ENCODE peak calls at places on chromosome 7, in nine cellular contexts. X is brain microvascular endothelial cell; M is H9; U is kidney tubule cell; O is fibroblast of pulmonary artery; B is Right ventricle myocardium inferior; Y is endothelial cell; S is activated CD8-positive, alpha-beta memory T cell treated with anti-CD3 and anti-CD28 coated beads for 24 hours; C is activated effector memory CD4-positive, alpha-beta T cell treated with anti-CD3 and anti-CD28 coated beads, Interleukin-2, amount 50 U/mL, for 16 hours. E is an unnamed sample.
A peak's percentile ranks its signal among the peaks of the same experiment; 100 is the strongest.

GRCh38 chr7:30199271-30199670 is 64.5 kb downstream of the MTURN start:
- DNase-seq in X (no peak), M (no peak), U (no peak), O (no peak), B (no peak), Y (no peak), S (no peak), C (no peak), E (no peak)

GRCh38 chr7:142412551-142413193 is 154.8 kb upstream of the PRSS58 start:
- DNase-seq in X (peak; percentile 54), M (peak; percentile 66), U (peak; percentile 66), O (peak; percentile 61), B (no peak), Y (peak; percentile 61), S (no peak), C (peak; percentile 74), E (no peak)

GRCh38 chr7:154423219-154423618 is 371.0 kb downstream of the DPP6 start:
- DNase-seq in X (no peak), M (no peak), U (no peak), O (no peak), B (no peak), Y (no peak), S (no peak), C (no peak), E (no peak)

GRCh38 chr7:76262683-76263402 is 39.6 kb upstream of the HSPB1 start:
- DNase-seq in X (peak; percentile 52), M (peak; percentile 84), U (peak; percentile 64), O (peak; percentile 75), B (no peak), Y (peak; percentile 69), S (no peak), C (no peak), E (no peak)

GRCh38 chr7:37234928-37235327 is 213.7 kb downstream of the ELMO1 start:
- DNase-seq in X (no peak), M (no peak), U (peak; percentile 31), O (peak; percentile 15), B (no peak), Y (peak; percentile 10), S (no peak), C (no peak), E (no peak)

GRCh38 chr7:11491811-11492210 is 340.2 kb downstream of the THSD7A start:
- DNase-seq in X (no peak), M (no peak), U (no peak), O (no peak), B (peak; percentile 28), Y (no peak), S (no peak), C (no peak), E (no peak)

GRCh38 chr7:70710011-70710480 is 421.9 kb upstream of the GALNT17 start:
- DNase-seq in X (peak; percentile 28), M (no peak), U (peak; percentile 95), O (peak; percentile 59), B (no peak), Y (no peak), S (no peak), C (no peak), E (no peak)

GRCh38 chr7:45451636-45452035 is 122.5 kb upstream of the ADCY1 start:
- DNase-seq in X (no peak), M (no peak), U (peak; percentile 64), O (no peak), B (no peak), Y (no peak), S (no peak), C (no peak), E (no peak)

GRCh38 chr7:132742152-132742551 is 165.9 kb upstream of the PLXNA4 start:
- DNase-seq in X (peak; percentile 99), M (no peak), U (peak; percentile 89), O (peak; percentile 96), B (no peak), Y (no peak), S (no peak), C (no peak), E (no peak)

GRCh38 chr7:75989726-75990388 is 4.5 kb downstream of the TMEM120A start:
- DNase-seq in X (no peak), M (no peak), U (no peak), O (no peak), B (peak; percentile 78), Y (no peak), S (no peak), C (no peak), E (no peak)

GRCh38 chr7:127600885-127601284 is 7.3 kb downstream of the FSCN3 start:
- DNase-seq in X (no peak), M (no peak), U (no peak), O (no peak), B (no peak), Y (no peak), S (no peak), C (no peak), E (no peak)

GRCh38 chr7:55440040-55440690 is 75.0 kb downstream of the LANCL2 start:
- DNase-seq in X (no peak), M (no peak), U (no peak), O (no peak), B (no peak), Y (no peak), S (no peak), C (no peak), E (no peak)

GRCh38 chr7:29894238-29894637 is 87.9 kb downstream of the WIPF3 start:
- DNase-seq in X (no peak), M (no peak), U (no peak), O (no peak), B (no peak), Y (no peak), S (no peak), C (no peak), E (no peak)

GRCh38 chr7:86301301-86301700 is 342.4 kb upstream of the GRM3 start:
- DNase-seq in X (no peak), M (peak; percentile 26), U (no peak), O (no peak), B (no peak), Y (no peak), S (no peak), C (no peak), E (no peak)

GRCh38 chr7:152148706-152149105 is 123.2 kb downstream of the GALNT11 start:
- DNase-seq in X (no peak), M (no peak), U (no peak), O (no peak), B (no peak), Y (no peak), S (no peak), C (no peak), E (no peak)

GRCh38 chr7:73715648-73716317 is 3.7 kb downstream of the STX1A start:
- DNase-seq in X (peak; percentile 97), M (no peak), U (peak; percentile 97), O (peak; percentile 92), B (no peak), Y (no peak), S (no peak), C (peak; percentile 78), E (no peak)

GRCh38 chr7:66741706-66742053 is 1.1 kb downstream of the RABGEF1 start:
- DNase-seq in X (peak; percentile 20), M (no peak), U (peak; percentile 35), O (peak; percentile 35), B (no peak), Y (no peak), S (no peak), C (no peak), E (no peak)

GRCh38 chr7:115941703-115942268 is 88.8 kb downstream of the TFEC start:
- DNase-seq in X (peak; percentile 74), M (no peak), U (peak; percentile 20), O (peak; percentile 60), B (no peak), Y (no peak), S (no peak), C (no peak), E (no peak)

GRCh38 chr7:103381280-103382061 is 34.0 kb downstream of the PSMC2 start:
- DNase-seq in X (no peak), M (no peak), U (no peak), O (no peak), B (no peak), Y (no peak), S (no peak), C (no peak), E (no peak)

GRCh38 chr7:16223963-16224707 is 197.2 kb downstream of the CRPPA start:
- DNase-seq in X (no peak), M (no peak), U (no peak), O (no peak), B (no peak), Y (no peak), S (peak; percentile 61), C (no peak), E (no peak)

E was measured in chondrocyte.